ENCODE peak calls at places on chromosomes 3 and 15, in seven cellular contexts. J, G, F, S, Y, O and C are unnamed samples.

GRCh38 chr3:39808467-39809180 is 785 bp upstream of the MYRIP start:
- DNase-seq in J (no peak), G (peak), F (no peak), S (no peak), Y (no peak), O (no peak), C (no peak)

GRCh38 chr3:29759443-29760033 is 478.7 kb downstream of the RBMS3 start:
- DNase-seq in J (no peak), G (peak), F (no peak), S (peak), Y (no peak), O (no peak), C (no peak)

GRCh38 chr15:77160562-77161481 is 89.9 kb upstream of the TSPAN3 start:
- DNase-seq in J (no peak), G (peak), F (no peak), S (no peak), Y (no peak), O (no peak), C (no peak)

GRCh38 chr3:13296662-13297061 is 123.5 kb downstream of the NUP210 start:
- DNase-seq in J (no peak), G (no peak), F (no peak), S (no peak), Y (no peak), O (no peak), C (no peak)

GRCh38 chr3:137294139-137294538 is 336.4 kb downstream of the IL20RB start:
- DNase-seq in J (no peak), G (no peak), F (no peak), S (no peak), Y (no peak), O (no peak), C (no peak)

GRCh38 chr3:176633511-176633910 is 563.8 kb downstream of the TBL1XR1 start:
- DNase-seq in J (no peak), G (no peak), F (no peak), S (no peak), Y (no peak), O (no peak), C (no peak)

GRCh38 chr15:20106026-20106425 is 435.6 kb downstream of the GOLGA6L6 start:
- DNase-seq in J (no peak), G (no peak), F (peak), S (no peak), Y (no peak), O (no peak), C (no peak)

GRCh38 chr3:45950686-45951600 is 7.7 kb downstream of the CXCR6 start:
- DNase-seq in J (no peak), G (no peak), F (no peak), S (no peak), Y (no peak), O (no peak), C (peak)

GRCh38 chr15:94135748-94136147 is 95.6 kb upstream of the MCTP2 start:
- DNase-seq in J (no peak), G (no peak), F (no peak), S (no peak), Y (no peak), O (no peak), C (no peak)

GRCh38 chr3:119349353-119349752 is 55.2 kb downstream of the ARHGAP31 start:
- DNase-seq in J (no peak), G (peak), F (no peak), S (no peak), Y (no peak), O (no peak), C (no peak)

GRCh38 chr15:28098766-28099554 is at the start of gene OCA2:
- DNase-seq in J (peak), G (no peak), F (peak), S (peak), Y (peak), O (no peak), C (peak)

GRCh38 chr3:57852896-57853295 is 96.8 kb downstream of the SLMAP start:
- DNase-seq in J (no peak), G (peak), F (no peak), S (peak), Y (no peak), O (no peak), C (no peak)

GRCh38 chr3:62622553-62623174 is 249.3 kb upstream of the FEZF2 start:
- DNase-seq in J (no peak), G (peak), F (no peak), S (peak), Y (no peak), O (no peak), C (no peak)

GRCh38 chr15:49832421-49832980 is 211.7 kb downstream of the DTWD1 start:
- DNase-seq in J (no peak), G (no peak), F (no peak), S (no peak), Y (no peak), O (no peak), C (no peak)

GRCh38 chr15:36844453-36845094 is 255.8 kb downstream of the MEIS2 start:
- DNase-seq in J (no peak), G (peak), F (no peak), S (no peak), Y (no peak), O (no peak), C (no peak)

GRCh38 chr3:58952128-58952917 is 97.5 kb downstream of the CFAP20DC start:
- DNase-seq in J (no peak), G (no peak), F (no peak), S (no peak), Y (no peak), O (no peak), C (no peak)

GRCh38 chr3:184240384-184241140 is 8.2 kb downstream of the ALG3 start:
- DNase-seq in J (no peak), G (peak), F (no peak), S (no peak), Y (no peak), O (no peak), C (no peak)

GRCh38 chr15:77036537-77037474 is 34.1 kb downstream of the TSPAN3 start:
- DNase-seq in J (no peak), G (no peak), F (peak), S (no peak), Y (peak), O (no peak), C (no peak)

GRCh38 chr3:150015906-150016305 is 45.2 kb upstream of the PFN2 start:
- DNase-seq in J (no peak), G (no peak), F (no peak), S (no peak), Y (no peak), O (no peak), C (no peak)